ENCODE peak calls at places on chromosome 21, in seven cellular contexts. One of them, this sample, is unnamed.

GRCh38 chr21:21001591-21002100 is 3.4 kb downstream of the NCAM2 start:
- DNase-seq in IMR-90: no peak
- DNase-seq in GM12865: no peak
- DNase-seq in psoas muscle: no peak
- DNase-seq in endothelial cell of umbilical vein: no peak
- DNase-seq in cardiac muscle cell: no peak
- DNase-seq in uterus: no peak
- DNase-seq in this sample: no peak

GRCh38 chr21:42695324-42696025 is 42.1 kb downstream of the PDE9A start:
- DNase-seq in IMR-90: peak; percentile 55
- DNase-seq in GM12865: no peak
- DNase-seq in psoas muscle: no peak
- DNase-seq in endothelial cell of umbilical vein: no peak
- DNase-seq in cardiac muscle cell: peak; percentile 73
- DNase-seq in uterus: no peak
- DNase-seq in this sample: no peak

GRCh38 chr21:42657676-42658319 is 4.4 kb downstream of the PDE9A start:
- DNase-seq in IMR-90: no peak
- DNase-seq in GM12865: no peak
- DNase-seq in psoas muscle: no peak
- DNase-seq in endothelial cell of umbilical vein: no peak
- DNase-seq in cardiac muscle cell: no peak
- DNase-seq in uterus: no peak
- DNase-seq in this sample: no peak

GRCh38 chr21:21232320-21232719 is 234.1 kb downstream of the NCAM2 start:
- DNase-seq in IMR-90: peak; percentile 71
- DNase-seq in GM12865: no peak
- DNase-seq in psoas muscle: no peak
- DNase-seq in endothelial cell of umbilical vein: peak; percentile 22
- DNase-seq in cardiac muscle cell: peak; percentile 82
- DNase-seq in uterus: no peak
- DNase-seq in this sample: no peak

GRCh38 chr21:42839271-42840231 is 39.8 kb downstream of the WDR4 start:
- DNase-seq in IMR-90: no peak
- DNase-seq in GM12865: no peak
- DNase-seq in psoas muscle: no peak
- DNase-seq in endothelial cell of umbilical vein: no peak
- DNase-seq in cardiac muscle cell: no peak
- DNase-seq in uterus: peak; percentile 8
- DNase-seq in this sample: no peak

GRCh38 chr21:23695449-23695848 is 1911.8 kb downstream of the MRPL39 start:
- DNase-seq in IMR-90: no peak
- DNase-seq in GM12865: peak; percentile 1
- DNase-seq in psoas muscle: no peak
- DNase-seq in endothelial cell of umbilical vein: no peak
- DNase-seq in cardiac muscle cell: no peak
- DNase-seq in uterus: no peak
- DNase-seq in this sample: no peak

GRCh38 chr21:25555492-25555891 is 51.8 kb downstream of the MRPL39 start:
- DNase-seq in IMR-90: no peak
- DNase-seq in GM12865: no peak
- DNase-seq in psoas muscle: no peak
- DNase-seq in endothelial cell of umbilical vein: no peak
- DNase-seq in cardiac muscle cell: no peak
- DNase-seq in uterus: no peak
- DNase-seq in this sample: no peak

GRCh38 chr21:36320421-36321324 is 676 bp downstream of the MORC3 start:
- DNase-seq in IMR-90: peak; percentile 73
- DNase-seq in GM12865: peak; percentile 83
- DNase-seq in psoas muscle: peak; percentile 71
- DNase-seq in endothelial cell of umbilical vein: peak; percentile 84
- DNase-seq in cardiac muscle cell: peak; percentile 73
- DNase-seq in uterus: no peak
- DNase-seq in this sample: no peak

GRCh38 chr21:23524685-23525084 is 2082.6 kb downstream of the MRPL39 start:
- DNase-seq in IMR-90: no peak
- DNase-seq in GM12865: no peak
- DNase-seq in psoas muscle: no peak
- DNase-seq in endothelial cell of umbilical vein: no peak
- DNase-seq in cardiac muscle cell: no peak
- DNase-seq in uterus: no peak
- DNase-seq in this sample: no peak

GRCh38 chr21:31295676-31296075 is 48.4 kb downstream of the TIAM1 start:
- DNase-seq in IMR-90: no peak
- DNase-seq in GM12865: no peak
- DNase-seq in psoas muscle: no peak
- DNase-seq in endothelial cell of umbilical vein: no peak
- DNase-seq in cardiac muscle cell: no peak
- DNase-seq in uterus: no peak
- DNase-seq in this sample: no peak

GRCh38 chr21:41852929-41853320 is 26.2 kb downstream of the PRDM15 start:
- DNase-seq in IMR-90: no peak
- DNase-seq in GM12865: no peak
- DNase-seq in psoas muscle: no peak
- DNase-seq in endothelial cell of umbilical vein: no peak
- DNase-seq in cardiac muscle cell: no peak
- DNase-seq in uterus: no peak
- DNase-seq in this sample: no peak

GRCh38 chr21:31370893-31371652 is 27.0 kb upstream of the TIAM1 start:
- DNase-seq in IMR-90: peak; percentile 53
- DNase-seq in GM12865: no peak
- DNase-seq in psoas muscle: no peak
- DNase-seq in endothelial cell of umbilical vein: no peak
- DNase-seq in cardiac muscle cell: peak; percentile 68
- DNase-seq in uterus: no peak
- DNase-seq in this sample: no peak

GRCh38 chr21:35257413-35257812 is 208.3 kb upstream of the RUNX1 start:
- DNase-seq in IMR-90: peak; percentile 96
- DNase-seq in GM12865: no peak
- DNase-seq in psoas muscle: peak; percentile 68
- DNase-seq in endothelial cell of umbilical vein: peak; percentile 97
- DNase-seq in cardiac muscle cell: peak; percentile 95
- DNase-seq in uterus: peak; percentile 45
- DNase-seq in this sample: no peak

GRCh38 chr21:37749132-37749531 is 167.1 kb downstream of the KCNJ6 start:
- DNase-seq in IMR-90: no peak
- DNase-seq in GM12865: no peak
- DNase-seq in psoas muscle: no peak
- DNase-seq in endothelial cell of umbilical vein: no peak
- DNase-seq in cardiac muscle cell: no peak
- DNase-seq in uterus: no peak
- DNase-seq in this sample: no peak

DNA sequence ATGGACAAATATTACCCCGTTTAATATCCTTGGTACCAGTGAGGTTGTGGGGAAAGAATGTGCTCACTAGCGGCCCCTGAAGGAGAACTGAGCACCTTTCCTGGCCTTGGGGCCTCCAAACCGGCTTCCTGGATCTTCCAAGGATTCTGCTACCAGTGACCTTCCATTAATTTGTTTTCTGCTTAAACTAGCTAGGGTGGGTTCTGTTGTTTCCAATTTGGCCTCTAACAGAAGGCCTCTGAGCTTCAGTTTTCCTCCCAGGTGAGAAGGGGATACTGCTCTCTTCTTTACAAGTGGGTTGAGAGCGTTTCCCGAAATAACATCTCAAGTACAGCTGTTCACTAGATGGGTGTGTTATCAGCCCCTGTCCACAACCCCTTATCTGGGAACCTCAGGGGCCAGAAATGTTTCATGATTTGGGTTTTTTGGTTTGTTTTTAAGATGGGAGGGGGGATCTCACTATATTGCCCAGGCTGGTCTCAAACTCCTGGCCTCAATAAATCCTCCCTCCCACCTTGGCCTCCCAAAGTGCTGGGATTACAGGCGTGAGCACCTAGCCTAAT is 16.9 kb upstream of the IFNGR2 start:
- DNase-seq in IMR-90: no peak
- DNase-seq in GM12865: no peak
- DNase-seq in psoas muscle: no peak
- DNase-seq in endothelial cell of umbilical vein: no peak
- DNase-seq in cardiac muscle cell: no peak
- DNase-seq in uterus: no peak
- DNase-seq in this sample: no peak
- TF ChIP-seq CTCF in IMR-90: peak; percentile 27
- TF ChIP-seq CTCF in GM12865: peak; percentile 29
- TF ChIP-seq CTCF in psoas muscle: no peak
- TF ChIP-seq CTCF in endothelial cell of umbilical vein: peak; percentile 31
- TF ChIP-seq CTCF in cardiac muscle cell: peak; percentile 38
- TF ChIP-seq CTCF in uterus: no peak
- TF ChIP-seq CTCF in this sample: no peak

DNA sequence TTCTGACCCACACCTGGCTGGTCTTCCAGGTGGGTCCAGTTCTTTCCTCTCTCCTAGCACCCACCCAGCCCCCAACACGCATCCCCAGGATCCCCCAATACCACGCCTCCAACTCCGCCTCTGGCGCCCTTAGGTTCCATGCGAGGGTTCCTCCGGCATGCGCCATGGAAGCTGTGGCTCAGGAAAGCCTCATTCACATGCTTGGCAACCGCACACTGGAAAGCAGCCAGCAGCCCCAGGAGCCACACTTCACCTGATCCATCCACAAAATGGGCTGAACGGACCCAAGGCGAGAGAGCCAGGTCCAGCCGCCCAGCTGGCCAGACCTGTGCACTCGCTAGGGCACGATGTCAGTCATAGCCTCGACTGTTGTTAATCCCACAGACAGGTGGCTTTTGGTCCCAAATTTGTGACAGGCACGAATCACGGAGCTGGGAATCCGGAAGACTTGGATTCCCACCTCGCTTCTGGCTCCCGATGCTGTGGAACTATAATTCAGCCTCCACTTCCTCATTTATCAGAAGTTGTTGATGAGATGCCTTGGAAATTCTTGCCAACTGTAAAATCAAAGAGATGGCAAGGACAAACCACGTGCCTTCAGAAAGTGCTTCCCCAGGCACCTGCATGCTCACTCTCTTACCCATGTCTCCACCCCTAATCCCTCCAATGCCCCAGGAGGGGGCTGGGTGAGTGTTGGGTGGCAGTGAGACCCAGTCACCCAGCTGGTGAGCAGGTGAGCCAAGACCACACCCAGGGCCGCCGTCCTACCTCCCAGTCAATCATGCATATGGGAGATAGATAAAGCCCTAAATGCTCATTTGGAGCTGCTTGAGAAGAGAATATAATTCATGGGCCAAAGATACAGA is 161.0 kb downstream of the PSMG1 start:
- DNase-seq in IMR-90: no peak
- DNase-seq in GM12865: no peak
- DNase-seq in psoas muscle: no peak
- DNase-seq in endothelial cell of umbilical vein: no peak
- DNase-seq in cardiac muscle cell: no peak
- DNase-seq in uterus: no peak
- DNase-seq in this sample: no peak
- TF ChIP-seq CTCF in IMR-90: no peak
- TF ChIP-seq CTCF in GM12865: no peak
- TF ChIP-seq CTCF in psoas muscle: no peak
- TF ChIP-seq CTCF in endothelial cell of umbilical vein: no peak
- TF ChIP-seq CTCF in cardiac muscle cell: no peak
- TF ChIP-seq CTCF in uterus: no peak
- TF ChIP-seq CTCF in this sample: no peak

GRCh38 chr21:16241500-16241963 is 511.8 kb downstream of the USP25 start:
- DNase-seq in IMR-90: no peak
- DNase-seq in GM12865: no peak
- DNase-seq in psoas muscle: no peak
- DNase-seq in endothelial cell of umbilical vein: peak; percentile 98
- DNase-seq in cardiac muscle cell: peak; percentile 46
- DNase-seq in uterus: no peak
- DNase-seq in this sample: no peak

GRCh38 chr21:16243396-16243795 is 513.6 kb downstream of the USP25 start:
- DNase-seq in IMR-90: no peak
- DNase-seq in GM12865: no peak
- DNase-seq in psoas muscle: no peak
- DNase-seq in endothelial cell of umbilical vein: no peak
- DNase-seq in cardiac muscle cell: no peak
- DNase-seq in uterus: no peak
- DNase-seq in this sample: no peak

GRCh38 chr21:16241021-16241420 is 511.2 kb downstream of the USP25 start:
- DNase-seq in IMR-90: no peak
- DNase-seq in GM12865: no peak
- DNase-seq in psoas muscle: no peak
- DNase-seq in endothelial cell of umbilical vein: peak; percentile 72
- DNase-seq in cardiac muscle cell: peak; percentile 9
- DNase-seq in uterus: no peak
- DNase-seq in this sample: no peak

DNA sequence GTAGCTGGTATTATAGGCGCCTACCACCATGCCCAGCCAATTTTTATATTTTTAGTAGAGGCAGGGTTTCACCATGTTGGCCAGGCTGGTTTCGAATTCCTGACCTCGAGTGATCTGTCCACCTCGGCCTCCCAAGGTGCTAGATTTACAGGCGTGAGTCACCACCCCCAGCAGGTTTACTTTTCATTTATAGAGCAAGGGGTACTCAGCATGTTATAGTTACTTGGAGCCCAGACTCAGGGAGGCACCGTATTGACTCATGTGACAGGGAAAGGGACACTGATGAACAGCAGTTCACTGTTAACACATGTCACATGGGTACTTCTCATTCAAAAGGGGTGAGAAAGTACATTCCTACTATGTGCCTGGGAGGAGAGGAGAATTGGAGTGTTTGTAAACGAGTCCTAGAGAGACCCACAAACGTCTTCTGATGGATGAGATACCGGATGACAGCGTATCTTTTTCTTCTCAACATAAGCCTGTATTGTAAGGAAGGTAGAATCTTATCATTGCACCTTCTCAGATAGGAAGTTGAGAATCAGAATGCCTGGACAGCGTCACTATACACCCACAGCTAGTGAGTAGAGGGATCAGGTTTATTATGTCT is 510.0 kb downstream of the USP25 start:
- DNase-seq in IMR-90: no peak
- DNase-seq in GM12865: no peak
- DNase-seq in psoas muscle: no peak
- DNase-seq in endothelial cell of umbilical vein: no peak
- DNase-seq in cardiac muscle cell: no peak
- DNase-seq in uterus: no peak
- DNase-seq in this sample: no peak
- TF ChIP-seq CTCF in IMR-90: no peak
- TF ChIP-seq CTCF in GM12865: no peak
- TF ChIP-seq CTCF in psoas muscle: no peak
- TF ChIP-seq CTCF in endothelial cell of umbilical vein: no peak
- TF ChIP-seq CTCF in cardiac muscle cell: no peak
- TF ChIP-seq CTCF in uterus: no peak
- TF ChIP-seq CTCF in this sample: no peak

DNA sequence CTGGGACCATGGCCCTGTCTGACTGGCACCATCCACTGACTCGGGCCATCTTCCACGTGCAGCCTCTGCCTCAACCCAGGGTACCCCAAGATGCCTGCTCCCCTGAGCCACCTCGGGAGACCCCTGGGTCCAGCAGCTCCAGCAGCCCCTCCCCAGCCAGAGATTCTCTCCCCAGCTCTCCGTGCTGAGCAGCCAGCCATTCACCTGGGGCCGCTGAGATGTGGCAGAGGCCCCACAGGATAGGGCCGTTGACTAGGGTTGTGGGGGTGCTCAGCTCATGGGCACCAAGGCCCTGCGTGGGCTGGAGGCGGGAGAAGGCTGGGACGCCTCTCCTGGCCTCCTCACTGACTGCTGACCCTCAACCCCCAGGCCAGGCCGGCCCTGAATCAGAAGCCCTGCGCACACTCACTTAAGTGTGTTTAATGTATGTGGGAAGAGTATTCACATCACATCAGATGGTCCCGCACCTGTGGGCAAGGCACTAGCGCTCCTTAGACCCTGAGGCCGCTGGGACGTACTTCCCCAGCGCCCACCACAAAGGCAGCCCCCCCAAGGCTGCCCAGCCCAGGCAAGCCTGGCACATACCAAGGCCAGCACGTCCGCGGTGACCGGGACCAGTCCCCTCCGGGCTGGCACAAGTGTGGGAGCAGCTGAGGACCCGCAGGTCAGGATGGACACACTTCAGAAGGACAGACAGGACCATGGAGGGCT is 27.8 kb downstream of the SLC19A1 start:
- DNase-seq in IMR-90: no peak
- DNase-seq in GM12865: no peak
- DNase-seq in psoas muscle: peak; percentile 8
- DNase-seq in endothelial cell of umbilical vein: no peak
- DNase-seq in cardiac muscle cell: no peak
- DNase-seq in uterus: no peak
- DNase-seq in this sample: no peak
- TF ChIP-seq CTCF in IMR-90: no peak
- TF ChIP-seq CTCF in GM12865: no peak
- TF ChIP-seq CTCF in psoas muscle: no peak
- TF ChIP-seq CTCF in endothelial cell of umbilical vein: no peak
- TF ChIP-seq CTCF in cardiac muscle cell: no peak
- TF ChIP-seq CTCF in uterus: no peak
- TF ChIP-seq CTCF in this sample: no peak

This sample was measured in D721Med.